ENCODE peak calls at places on chromosomes 16 and 17, in four cellular contexts. One of them, this sample, is unnamed.

GRCh38 chr17:60562421-60562820 is 36.4 kb upstream of the APPBP2 start:
- DNase-seq in transverse colon: no peak
- DNase-seq in aorta: no peak
- DNase-seq in breast epithelium: no peak
- DNase-seq in this sample: no peak

GRCh38 chr16:19375561-19376158 is 42.0 kb upstream of the TMC5 start:
- DNase-seq in transverse colon: peak
- DNase-seq in aorta: no peak
- DNase-seq in breast epithelium: no peak
- DNase-seq in this sample: no peak

GRCh38 chr17:79388556-79389295 is 222.1 kb downstream of the RBFOX3 start:
- DNase-seq in transverse colon: peak
- DNase-seq in aorta: no peak
- DNase-seq in breast epithelium: peak
- DNase-seq in this sample: no peak

GRCh38 chr17:35086931-35087573 is 23.5 kb upstream of the RFFL start:
- DNase-seq in transverse colon: peak
- DNase-seq in aorta: no peak
- DNase-seq in breast epithelium: no peak
- DNase-seq in this sample: no peak

GRCh38 chr16:48384982-48385271 is 286 bp downstream of the SIAH1 start:
- DNase-seq in transverse colon: no peak
- DNase-seq in aorta: no peak
- DNase-seq in breast epithelium: no peak
- DNase-seq in this sample: no peak

GRCh38 chr17:48479014-48479402 is 49.0 kb upstream of the SKAP1 start:
- DNase-seq in transverse colon: no peak
- DNase-seq in aorta: no peak
- DNase-seq in breast epithelium: no peak
- DNase-seq in this sample: no peak

GRCh38 chr16:64983983-64984382 is 137.9 kb downstream of the CDH11 start:
- DNase-seq in transverse colon: no peak
- DNase-seq in aorta: no peak
- DNase-seq in breast epithelium: no peak
- DNase-seq in this sample: no peak

GRCh38 chr17:57998234-57998746 is 8.8 kb downstream of the SRSF1 start:
- DNase-seq in transverse colon: no peak
- DNase-seq in aorta: no peak
- DNase-seq in breast epithelium: no peak
- DNase-seq in this sample: no peak

GRCh38 chr17:75684924-75685323 is 17.8 kb downstream of the SAP30BP start:
- DNase-seq in transverse colon: peak
- DNase-seq in aorta: no peak
- DNase-seq in breast epithelium: no peak
- DNase-seq in this sample: peak

GRCh38 chr16:31213342-31213741 is 577 bp upstream of the TRIM72 start:
- DNase-seq in transverse colon: no peak
- DNase-seq in aorta: no peak
- DNase-seq in breast epithelium: no peak
- DNase-seq in this sample: no peak

GRCh38 chr17:61478790-61479492 is 26.7 kb downstream of the TBX4 start:
- DNase-seq in transverse colon: no peak
- DNase-seq in aorta: no peak
- DNase-seq in breast epithelium: no peak
- DNase-seq in this sample: no peak

GRCh38 chr16:11742041-11742535 is 569 bp downstream of the TXNDC11 start:
- DNase-seq in transverse colon: peak
- DNase-seq in aorta: peak
- DNase-seq in breast epithelium: no peak
- DNase-seq in this sample: peak

GRCh38 chr16:11742536-11743307 is at the start of gene TXNDC11:
- DNase-seq in transverse colon: peak
- DNase-seq in aorta: peak
- DNase-seq in breast epithelium: peak
- DNase-seq in this sample: peak

GRCh38 chr16:11743308-11744074 is 834 bp upstream of the TXNDC11 start:
- DNase-seq in transverse colon: peak
- DNase-seq in aorta: peak
- DNase-seq in breast epithelium: no peak
- DNase-seq in this sample: no peak

GRCh38 chr16:11740567-11740966 is 2.1 kb downstream of the TXNDC11 start:
- DNase-seq in transverse colon: no peak
- DNase-seq in aorta: no peak
- DNase-seq in breast epithelium: no peak
- DNase-seq in this sample: no peak

GRCh38 chr16:11744075-11744470 is 1.4 kb upstream of the TXNDC11 start:
- DNase-seq in transverse colon: no peak
- DNase-seq in aorta: no peak
- DNase-seq in breast epithelium: no peak
- DNase-seq in this sample: no peak
- H3K4me3 ChIP-seq in transverse colon: no peak
- H3K4me3 ChIP-seq in aorta: no peak
- H3K4me3 ChIP-seq in breast epithelium: no peak
- H3K4me3 ChIP-seq in this sample: no peak

GRCh38 chr16:17104654-17105053 is 366.1 kb downstream of the XYLT1 start:
- DNase-seq in transverse colon: no peak
- DNase-seq in aorta: no peak
- DNase-seq in breast epithelium: no peak
- DNase-seq in this sample: no peak
- H3K4me3 ChIP-seq in transverse colon: no peak
- H3K4me3 ChIP-seq in aorta: no peak
- H3K4me3 ChIP-seq in breast epithelium: no peak
- H3K4me3 ChIP-seq in this sample: no peak

GRCh38 chr17:12053552-12053951 is 32.9 kb downstream of the MAP2K4 start:
- DNase-seq in transverse colon: no peak
- DNase-seq in aorta: no peak
- DNase-seq in breast epithelium: no peak
- DNase-seq in this sample: no peak
- H3K4me3 ChIP-seq in transverse colon: no peak
- H3K4me3 ChIP-seq in aorta: no peak
- H3K4me3 ChIP-seq in breast epithelium: no peak
- H3K4me3 ChIP-seq in this sample: no peak

GRCh38 chr16:29992371-29992967 is 2.9 kb downstream of the HIRIP3 start:
- DNase-seq in transverse colon: no peak
- DNase-seq in aorta: peak
- DNase-seq in breast epithelium: no peak
- DNase-seq in this sample: no peak

GRCh38 chr16:29990883-29991570 is 4.4 kb downstream of the HIRIP3 start:
- DNase-seq in transverse colon: no peak
- DNase-seq in aorta: peak
- DNase-seq in breast epithelium: no peak
- DNase-seq in this sample: no peak

GRCh38 chr16:29993191-29993902 is 2.1 kb downstream of the HIRIP3 start:
- DNase-seq in transverse colon: no peak
- DNase-seq in aorta: peak
- DNase-seq in breast epithelium: no peak
- DNase-seq in this sample: no peak

GRCh38 chr16:29990033-29990432 is 5.4 kb downstream of the HIRIP3 start:
- DNase-seq in transverse colon: peak
- DNase-seq in aorta: no peak
- DNase-seq in breast epithelium: no peak
- DNase-seq in this sample: no peak

GRCh38 chr16:29991571-29991904 is 3.9 kb downstream of the HIRIP3 start:
- DNase-seq in transverse colon: no peak
- DNase-seq in aorta: peak
- DNase-seq in breast epithelium: no peak
- DNase-seq in this sample: no peak
- H3K4me3 ChIP-seq in transverse colon: no peak
- H3K4me3 ChIP-seq in aorta: no peak
- H3K4me3 ChIP-seq in breast epithelium: no peak
- H3K4me3 ChIP-seq in this sample: no peak

DNA sequence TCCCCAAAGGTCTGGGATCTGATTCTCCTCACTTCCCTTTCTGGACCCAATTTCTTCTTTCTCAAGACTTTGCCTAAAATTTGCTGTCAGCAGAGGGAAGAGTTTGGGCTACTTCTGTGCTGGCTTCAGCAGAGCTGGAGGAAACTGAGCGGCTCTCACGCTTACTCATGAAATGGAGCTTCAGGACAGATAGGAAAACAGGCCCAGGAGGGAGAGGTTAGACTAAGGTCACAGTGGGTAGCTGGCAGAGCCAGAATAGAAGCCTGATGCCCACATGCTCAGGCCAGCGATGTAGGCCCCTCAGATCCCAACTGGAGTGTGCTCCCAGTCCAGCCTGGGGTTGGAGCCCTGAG is 593 bp downstream of the SLC38A7 start:
- DNase-seq in transverse colon: no peak
- DNase-seq in aorta: no peak
- DNase-seq in breast epithelium: no peak
- DNase-seq in this sample: no peak
- H3K4me3 ChIP-seq in transverse colon: peak
- H3K4me3 ChIP-seq in aorta: peak
- H3K4me3 ChIP-seq in breast epithelium: peak
- H3K4me3 ChIP-seq in this sample: peak

This sample was measured in lower leg skin.